ENCODE peak calls at places on chromosomes 7 and 10, in ten cellular contexts. I, G, B, D, W, E, U, C, M and K are unnamed samples.

GRCh38 chr7:29884399-29885272 is 78.3 kb downstream of the WIPF3 start:
- DNase-seq in B (no peak), D (peak), M (no peak), I (no peak), G (peak), U (no peak), C (peak), E (no peak), W (peak), K (no peak)

GRCh38 chr10:46520941-46521340 is 35.5 kb downstream of the GPRIN2 start:
- DNase-seq in C (peak), W (peak), B (no peak), E (peak), U (peak), G (peak), D (no peak), M (peak), I (peak), K (peak)

GRCh38 chr7:131057015-131057518 is 270.6 kb upstream of the MKLN1 start:
- DNase-seq in C (no peak), B (peak), U (no peak), E (no peak), D (no peak), G (no peak), I (peak), W (no peak), M (no peak), K (no peak)

GRCh38 chr10:129767751-129768150 is 196.3 kb downstream of the EBF3 start:
- DNase-seq in I (no peak), W (no peak), M (peak), G (no peak), E (no peak), B (no peak), C (no peak), U (no peak), D (peak), K (no peak)

GRCh38 chr7:18552943-18553584 is 57.5 kb downstream of the HDAC9 start:
- DNase-seq in D (no peak), M (no peak), U (no peak), G (no peak), W (no peak), C (no peak), B (no peak), I (no peak), E (no peak), K (no peak)

GRCh38 chr7:158007697-158008257 is 579.8 kb downstream of the PTPRN2 start:
- DNase-seq in G (no peak), C (no peak), I (no peak), M (peak), D (no peak), E (no peak), W (no peak), B (no peak), U (no peak), K (no peak)

GRCh38 chr7:6346581-6346980 is 74.2 kb upstream of the CYTH3 start:
- DNase-seq in C (no peak), U (no peak), D (no peak), B (no peak), M (no peak), I (no peak), E (no peak), W (no peak), G (no peak), K (no peak)

GRCh38 chr7:108451296-108451848 is 4.9 kb downstream of the NRCAM start:
- DNase-seq in U (no peak), M (no peak), C (no peak), D (no peak), I (no peak), E (no peak), W (no peak), G (no peak), B (no peak), K (no peak)

GRCh38 chr7:1843271-1843861 is 173.3 kb downstream of the ELFN1 start:
- DNase-seq in I (peak), W (no peak), G (peak), U (peak), D (no peak), M (peak), C (peak), B (no peak), E (peak), K (no peak)

GRCh38 chr7:80373431-80374032 is 138.3 kb downstream of the GNAT3 start:
- DNase-seq in W (no peak), M (no peak), D (no peak), C (no peak), I (no peak), B (no peak), G (no peak), E (no peak), U (no peak), K (no peak)

GRCh38 chr10:63763744-63764143 is 242.5 kb downstream of the REEP3 start:
- DNase-seq in I (peak), D (no peak), C (no peak), E (no peak), G (no peak), M (no peak), B (no peak), W (no peak), U (no peak), K (no peak)

GRCh38 chr7:4268040-4268965 is 413.8 kb upstream of the FOXK1 start:
- DNase-seq in C (peak), E (no peak), G (no peak), M (peak), I (no peak), W (no peak), U (no peak), B (no peak), D (no peak), K (no peak)

GRCh38 chr7:159065151-159065550 is 79.5 kb downstream of the VIPR2 start:
- DNase-seq in I (no peak), M (no peak), E (no peak), D (no peak), B (no peak), W (no peak), C (peak), G (no peak), U (no peak), K (peak)

GRCh38 chr7:37052673-37053072 is 328.4 kb upstream of the AOAH start:
- DNase-seq in G (peak), D (peak), E (no peak), W (no peak), C (no peak), U (no peak), B (no peak), M (no peak), I (peak), K (no peak)

GRCh38 chr10:124596116-124596785 is 134.6 kb downstream of the LHPP start:
- DNase-seq in B (no peak), C (no peak), D (no peak), U (no peak), W (no peak), M (peak), E (peak), G (no peak), I (no peak), K (no peak)

GRCh38 chr7:77442631-77443420 is 26.7 kb upstream of the GSAP start:
- DNase-seq in D (no peak), U (no peak), W (no peak), I (peak), C (no peak), B (no peak), M (no peak), E (no peak), G (no peak), K (no peak)

GRCh38 chr10:34854147-34854601 is 39.1 kb upstream of the PARD3 start:
- DNase-seq in D (no peak), G (peak), B (no peak), I (peak), C (no peak), E (peak), U (no peak), W (no peak), M (no peak), K (no peak)

GRCh38 chr10:132691711-132692153 is 94.2 kb downstream of the NKX6-2 start:
- DNase-seq in U (peak), B (no peak), I (no peak), E (peak), W (no peak), G (peak), D (no peak), C (peak), M (peak), K (no peak)

GRCh38 chr7:157850481-157851444 is 514.0 kb downstream of the DNAJB6 start:
- DNase-seq in G (no peak), W (no peak), U (no peak), D (no peak), I (no peak), M (no peak), B (no peak), E (no peak), C (no peak), K (no peak)

GRCh38 chr10:48187713-48188541 is 86.6 kb downstream of the FRMPD2 start:
- DNase-seq in B (no peak), M (no peak), C (no peak), U (no peak), E (no peak), I (no peak), D (no peak), G (no peak), W (no peak), K (no peak)

GRCh38 chr7:154472332-154472731 is 420.1 kb downstream of the DPP6 start:
- DNase-seq in D (no peak), C (no peak), M (no peak), G (no peak), U (no peak), B (no peak), E (no peak), I (no peak), W (no peak), K (no peak)

GRCh38 chr10:125514206-125515162 is 168.5 kb downstream of the TEX36 start:
- DNase-seq in I (no peak), U (no peak), M (no peak), G (no peak), D (no peak), E (no peak), W (no peak), B (no peak), C (peak), K (no peak)

GRCh38 chr10:7411671-7412481 is 1.0 kb upstream of the SFMBT2 start:
- DNase-seq in D (no peak), U (peak), G (peak), W (no peak), E (no peak), M (peak), C (peak), B (no peak), I (no peak), K (no peak)

GRCh38 chr7:21544303-21544656 is 1.4 kb downstream of the DNAH11 start:
- DNase-seq in U (no peak), I (no peak), M (no peak), B (no peak), G (no peak), C (no peak), W (no peak), D (no peak), E (no peak), K (no peak)

GRCh38 chr10:29751686-29752085 is 116.9 kb upstream of the SVIL start:
- DNase-seq in M (no peak), E (no peak), G (no peak), I (no peak), B (no peak), U (no peak), D (no peak), C (no peak), W (no peak), K (no peak)

DNA sequence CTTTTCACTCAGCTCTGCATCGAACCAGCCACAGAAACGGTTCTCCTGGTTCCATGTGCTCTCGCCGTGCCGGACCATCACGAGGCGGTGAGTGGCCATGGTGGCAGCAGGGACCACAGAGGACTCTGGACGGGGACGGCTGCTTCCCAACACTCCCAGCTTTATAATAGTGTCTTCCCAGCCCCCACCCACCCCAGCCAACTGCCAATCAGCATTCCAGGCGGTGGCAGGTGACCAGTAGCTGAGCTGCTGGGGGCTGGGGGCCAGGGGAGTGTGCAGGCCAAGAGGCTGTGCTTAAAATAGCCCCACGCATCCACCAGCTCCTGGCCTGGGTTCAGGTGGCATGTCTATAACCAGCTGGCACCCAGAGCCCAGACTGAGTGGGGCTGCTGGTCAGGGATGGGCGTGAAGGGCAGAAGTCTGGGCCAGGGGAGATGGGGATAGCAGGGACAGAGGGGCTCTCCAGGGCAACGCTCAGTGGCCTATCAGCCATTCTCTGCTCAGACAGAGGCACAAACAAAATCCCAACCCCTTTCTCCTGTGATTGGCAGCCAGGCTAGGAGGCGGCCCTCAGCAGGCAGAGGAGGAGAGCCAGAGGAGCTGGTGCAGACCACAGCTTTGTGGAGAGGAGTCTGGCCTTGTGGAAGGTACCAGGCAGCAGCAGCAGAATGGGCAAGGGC is at the start of gene PGAM2:
- DNase-seq in B (no peak), I (no peak), C (no peak), E (peak), G (peak), D (no peak), W (no peak), M (peak), U (peak), K (peak)
- TF ChIP-seq POLR2A in B (no peak), I (no peak), C (no peak), E (no peak), G (no peak), D (no peak), W (no peak), M (no peak), U (peak), K (peak)

GRCh38 chr7:140347218-140347617 is 51.1 kb downstream of the SLC37A3 start:
- DNase-seq in E (no peak), D (no peak), M (no peak), U (no peak), G (no peak), C (no peak), W (no peak), I (no peak), B (no peak), K (no peak)

GRCh38 chr7:140348161-140348849 is 50.0 kb downstream of the SLC37A3 start:
- DNase-seq in E (no peak), B (no peak), D (no peak), W (no peak), M (no peak), U (no peak), G (no peak), C (no peak), I (peak), K (no peak)

GRCh38 chr7:140345426-140345825 is 52.9 kb downstream of the SLC37A3 start:
- DNase-seq in U (no peak), D (no peak), E (no peak), I (no peak), B (no peak), M (no peak), C (no peak), W (no peak), G (no peak), K (no peak)

GRCh38 chr7:140342732-140343514 is 55.4 kb downstream of the SLC37A3 start:
- DNase-seq in G (no peak), W (peak), E (peak), M (peak), I (peak), C (no peak), D (no peak), U (peak), B (no peak), K (no peak)
- TF ChIP-seq CTCF in G (no peak), W (no peak), E (no peak), M (peak), I (peak), C (peak), D (no peak), U (no peak), B (no peak), K (peak)

GRCh38 chr10:97318772-97319651 is at the start of gene FRAT1:
- DNase-seq in I (peak), B (peak), W (peak), M (peak), C (peak), G (peak), U (peak), E (peak), D (peak), K (peak)
- TF ChIP-seq POLR2A in I (peak), B (peak), W (peak), M (peak), C (peak), G (peak), U (peak), E (peak), D (peak), K (peak)

GRCh38 chr7:116441534-116441933 is 58.0 kb upstream of the CAV2 start:
- DNase-seq in W (no peak), B (no peak), C (no peak), I (peak), U (no peak), E (no peak), M (no peak), D (no peak), G (no peak), K (no peak)

GRCh38 chr7:116436305-116436826 is 63.2 kb upstream of the CAV2 start:
- DNase-seq in W (no peak), I (no peak), M (no peak), G (no peak), B (no peak), D (no peak), E (no peak), C (no peak), U (no peak), K (no peak)

GRCh38 chr7:116439005-116439404 is 60.5 kb upstream of the CAV2 start:
- DNase-seq in I (no peak), M (no peak), E (no peak), B (no peak), C (no peak), U (no peak), D (no peak), G (no peak), W (no peak), K (no peak)

GRCh38 chr7:116439856-116440549 is 59.5 kb upstream of the CAV2 start:
- DNase-seq in C (no peak), D (no peak), U (no peak), W (no peak), B (no peak), E (no peak), M (no peak), G (no peak), I (no peak), K (no peak)

DNA sequence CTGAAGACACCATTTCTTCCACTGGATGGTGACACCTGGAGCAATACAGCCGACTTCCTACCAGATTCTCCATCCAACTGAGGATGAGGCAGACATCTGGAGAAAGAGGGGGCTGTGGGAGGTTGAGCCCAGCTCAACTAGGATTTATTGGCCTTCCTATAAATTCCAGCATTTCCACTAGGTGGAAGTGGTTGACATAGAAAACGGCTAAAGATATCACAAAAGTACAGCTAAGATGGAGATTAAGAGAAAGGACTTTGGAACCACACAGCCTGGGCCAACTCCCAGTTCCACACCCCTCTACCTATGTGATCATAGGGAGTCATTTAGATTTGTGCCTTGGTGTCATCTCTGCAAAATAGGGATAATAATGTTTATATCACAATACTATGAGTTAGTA is 61.3 kb upstream of the CAV2 start:
- DNase-seq in D (no peak), W (peak), I (peak), B (no peak), G (no peak), U (no peak), C (no peak), E (no peak), M (no peak), K (no peak)
- TF ChIP-seq CTCF in D (no peak), W (no peak), I (no peak), B (no peak), G (no peak), U (no peak), C (no peak), E (no peak), M (no peak), K (peak)